ENCODE peak calls at places on chromosome 12, in eight cellular contexts. B is NB4, J is fibroblast of the aortic adventitia, E is GM12865, O is WERI-Rb-1, T is left lung, H is AG04450, F is GM12878. S is an unnamed sample.

GRCh38 chr12:112705037-112705632 is 86.4 kb upstream of the RPH3A start:
- DNase-seq in B (no peak), J (no peak), E (no peak), O (no peak), T (no peak), H (no peak), F (no peak), S (no peak)

GRCh38 chr12:124651508-124652273 is 84.3 kb upstream of the NCOR2 start:
- DNase-seq in B (no peak), J (no peak), E (no peak), O (peak), T (no peak), H (no peak), F (no peak), S (no peak)

GRCh38 chr12:49367381-49368239 is at the start of gene SPATS2:
- DNase-seq in B (no peak), J (peak), E (peak), O (peak), T (no peak), H (no peak), F (no peak), S (no peak)

GRCh38 chr12:34398366-34398705 is 376.0 kb downstream of the ALG10 start:
- DNase-seq in B (no peak), J (no peak), E (no peak), O (peak), T (peak), H (no peak), F (no peak), S (no peak)

GRCh38 chr12:2288471-2288870 is 235.7 kb downstream of the CACNA1C start:
- DNase-seq in B (no peak), J (no peak), E (no peak), O (no peak), T (no peak), H (no peak), F (no peak), S (no peak)

GRCh38 chr12:122067966-122068365 is 10.6 kb upstream of the MLXIP start:
- DNase-seq in B (peak), J (peak), E (peak), O (no peak), T (no peak), H (no peak), F (peak), S (peak)

GRCh38 chr12:113274848-113275247 is 53.6 kb downstream of the TPCN1 start:
- DNase-seq in B (no peak), J (no peak), E (no peak), O (no peak), T (no peak), H (no peak), F (no peak), S (no peak)

GRCh38 chr12:54141534-54142475 is 47.0 kb downstream of the SMUG1 start:
- DNase-seq in B (no peak), J (peak), E (no peak), O (no peak), T (no peak), H (no peak), F (no peak), S (no peak)

GRCh38 chr12:68565391-68565903 is 45.3 kb upstream of the RAP1B start:
- DNase-seq in B (peak), J (peak), E (no peak), O (no peak), T (no peak), H (no peak), F (no peak), S (peak)

DNA sequence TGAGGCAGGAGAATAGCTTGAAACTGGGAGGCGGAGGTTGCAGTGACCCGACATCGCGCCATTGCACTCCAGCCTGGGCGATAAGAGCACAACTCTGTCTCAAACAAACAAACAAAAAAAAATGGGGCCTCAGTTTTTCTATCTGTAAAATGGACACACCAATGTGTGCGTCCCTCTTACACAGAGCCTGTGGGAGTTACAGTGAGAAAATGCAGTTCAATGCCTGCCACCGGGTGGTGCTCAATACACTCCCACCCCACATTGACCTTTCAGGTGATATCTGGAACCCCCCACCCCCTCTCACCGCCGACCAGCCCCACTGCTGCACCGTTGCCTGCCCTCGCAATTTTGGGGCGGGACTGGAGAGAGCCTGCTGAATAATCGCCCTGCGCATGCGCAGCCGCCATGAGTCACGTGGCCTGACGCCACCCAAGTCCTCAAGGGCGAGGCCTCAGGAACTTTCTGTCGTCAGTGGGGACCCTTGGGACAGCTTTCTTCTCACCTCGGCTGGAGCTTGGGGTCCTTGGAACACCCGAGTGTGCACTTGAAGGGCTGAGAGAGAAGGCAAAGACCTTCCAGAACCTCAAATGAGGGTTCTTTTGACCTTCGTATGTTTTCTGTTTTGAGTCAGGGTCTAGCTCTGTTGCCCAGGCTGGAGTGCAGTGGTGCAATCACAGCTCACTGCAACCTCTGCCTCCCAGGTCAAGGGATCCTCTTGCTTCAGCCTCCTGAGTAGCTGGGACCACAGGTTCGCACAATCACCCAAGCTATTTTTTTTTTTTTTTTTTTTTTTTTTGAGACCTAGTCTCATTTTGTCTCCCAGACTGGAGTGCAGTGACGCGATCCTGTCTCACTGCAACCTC is 14.6 kb upstream of the CABP1 start:
- DNase-seq in B (peak), J (no peak), E (peak), O (no peak), T (peak), H (no peak), F (peak), S (no peak)
- TF ChIP-seq CTCF in B (peak), J (no peak), E (peak), O (no peak), T (no peak), H (no peak), F (peak), S (no peak)

GRCh38 chr12:26832817-26833691 is at the start of gene ITPR2:
- DNase-seq in B (peak), J (peak), E (peak), O (peak), T (peak), H (no peak), F (peak), S (peak)

GRCh38 chr12:26828315-26828714 is 4.7 kb downstream of the ITPR2 start:
- DNase-seq in B (no peak), J (no peak), E (no peak), O (no peak), T (no peak), H (no peak), F (no peak), S (no peak)

GRCh38 chr12:26830358-26830757 is 2.6 kb downstream of the ITPR2 start:
- DNase-seq in B (peak), J (no peak), E (no peak), O (no peak), T (no peak), H (no peak), F (no peak), S (no peak)

GRCh38 chr12:26831959-26832816 is 806 bp downstream of the ITPR2 start:
- DNase-seq in B (peak), J (peak), E (peak), O (peak), T (peak), H (no peak), F (no peak), S (peak)

GRCh38 chr12:26830783-26831601 is 2.0 kb downstream of the ITPR2 start:
- DNase-seq in B (peak), J (no peak), E (no peak), O (no peak), T (no peak), H (no peak), F (no peak), S (no peak)
- H3K4me3 ChIP-seq in B (peak), J (peak), E (peak), O (no peak), T (peak), H (no peak), F (peak), S (peak)

DNA sequence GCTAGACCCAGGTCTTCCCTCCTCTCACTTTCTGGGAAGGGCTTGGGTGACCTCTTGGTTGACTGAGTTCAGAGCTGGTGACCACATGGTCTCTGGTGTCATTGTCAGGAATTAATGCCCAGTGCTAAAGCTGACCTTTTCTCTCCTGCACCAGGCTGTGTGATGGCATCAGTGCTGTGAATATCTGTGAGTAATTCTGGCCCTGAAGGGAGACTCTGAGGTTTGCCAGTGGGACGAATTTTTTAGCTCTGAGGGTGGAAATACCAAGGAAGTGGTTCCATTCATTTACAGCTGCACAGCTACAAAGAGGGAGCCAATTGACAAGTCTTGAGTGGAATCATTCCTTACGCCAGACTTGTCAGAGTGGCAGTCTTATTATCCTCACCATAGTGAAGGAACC is 6.2 kb upstream of the KRT86 start:
- DNase-seq in B (no peak), J (peak), E (no peak), O (no peak), T (no peak), H (no peak), F (no peak), S (no peak)
- TF ChIP-seq CTCF in B (no peak), J (no peak), E (no peak), O (no peak), T (no peak), H (no peak), F (no peak), S (no peak)

GRCh38 chr12:212799-213526 is 994 bp downstream of the SLC6A12 start:
- DNase-seq in B (no peak), J (peak), E (peak), O (no peak), T (no peak), H (no peak), F (no peak), S (no peak)
- H3K4me3 ChIP-seq in B (no peak), J (no peak), E (no peak), O (no peak), T (peak), H (no peak), F (no peak), S (no peak)

DNA sequence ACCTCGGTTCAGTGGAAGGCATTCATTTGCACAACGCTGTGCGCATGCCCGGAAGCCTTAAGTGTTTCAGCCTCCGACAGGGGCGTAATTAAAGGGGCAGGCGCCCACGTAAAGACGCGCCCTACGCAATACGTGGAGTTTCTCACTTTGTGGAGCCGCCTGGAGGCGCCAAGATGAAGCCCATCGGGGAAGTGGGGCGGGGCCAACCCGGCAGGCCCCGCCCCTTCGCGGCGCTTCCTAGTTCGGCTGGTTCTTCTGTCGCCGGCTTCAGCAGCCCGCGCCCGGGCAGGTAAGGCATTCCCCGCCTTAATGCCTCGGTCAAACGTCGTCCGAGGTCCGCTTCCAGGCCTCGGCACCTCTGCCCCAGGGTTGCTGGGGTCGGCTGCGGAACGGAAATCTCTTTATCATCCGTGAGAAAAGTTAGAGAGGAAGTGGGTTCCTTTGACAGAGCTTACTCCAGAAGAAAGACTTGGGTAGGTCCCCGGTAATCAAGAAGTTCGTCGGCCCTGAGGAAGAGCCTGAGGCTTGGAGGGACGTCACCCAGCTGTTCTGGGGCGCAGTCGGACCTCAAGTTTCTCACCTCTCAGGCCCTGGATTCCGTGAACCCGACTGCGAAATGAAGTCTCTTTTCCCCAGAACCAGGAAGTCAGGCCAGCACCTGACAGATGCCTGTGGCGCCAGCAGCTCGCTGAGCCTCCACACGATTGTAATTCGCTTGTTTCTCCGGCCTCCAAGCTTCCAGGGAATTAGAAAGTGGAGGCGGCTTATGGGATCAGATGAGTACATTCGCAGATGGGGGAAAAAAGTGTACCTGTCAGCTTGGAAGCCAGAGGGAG is at the start of the genes IRAK4 and PUS7L:
- DNase-seq in B (peak), J (peak), E (peak), O (peak), T (peak), H (peak), F (peak), S (peak)
- TF ChIP-seq CTCF in B (peak), J (peak), E (no peak), O (peak), T (no peak), H (peak), F (peak), S (peak)

GRCh38 chr12:88756917-88757316 is 176.6 kb upstream of the KITLG start:
- DNase-seq in B (no peak), J (no peak), E (no peak), O (no peak), T (no peak), H (no peak), F (no peak), S (no peak)

GRCh38 chr12:88753074-88753473 is 172.8 kb upstream of the KITLG start:
- DNase-seq in B (no peak), J (peak), E (no peak), O (no peak), T (no peak), H (no peak), F (no peak), S (no peak)

GRCh38 chr12:88752183-88752582 is 171.9 kb upstream of the KITLG start:
- DNase-seq in B (no peak), J (no peak), E (no peak), O (no peak), T (no peak), H (no peak), F (no peak), S (no peak)

GRCh38 chr12:88753707-88754106 is 173.4 kb upstream of the KITLG start:
- DNase-seq in B (no peak), J (no peak), E (no peak), O (no peak), T (no peak), H (no peak), F (no peak), S (no peak)

DNA sequence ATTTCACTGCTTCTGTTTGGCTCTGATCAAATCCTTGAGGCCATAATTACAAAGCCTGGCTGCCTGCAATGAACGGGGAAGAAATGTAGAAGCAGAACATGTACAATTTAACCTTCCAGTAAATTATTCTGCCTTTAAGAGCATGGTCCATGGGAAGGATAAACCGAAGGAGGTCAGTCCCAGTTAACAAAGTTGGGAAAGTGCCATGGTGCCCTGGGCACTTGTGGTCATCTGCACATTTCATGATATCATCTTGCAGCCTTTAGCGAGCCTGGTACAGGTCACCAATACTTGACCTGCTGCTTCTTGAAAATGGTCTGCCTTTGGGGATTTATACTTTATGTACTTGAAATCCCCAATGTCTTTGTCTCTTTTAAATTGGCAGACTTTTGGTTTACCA is 175.9 kb upstream of the KITLG start:
- DNase-seq in B (no peak), J (no peak), E (no peak), O (no peak), T (no peak), H (no peak), F (no peak), S (no peak)
- H3K4me3 ChIP-seq in B (no peak), J (no peak), E (no peak), O (no peak), T (no peak), H (no peak), F (no peak), S (no peak)

S was measured in astrocyte of the cerebellum.